ENCODE peak calls at places on chromosomes 3 and 15, in eight cellular contexts. A is activated T-cell treated with anti-CD3 and anti-CD28 coated beads, Interleukin-2, amount 50 U/mL, for 72 hours; M is neural crest cell; L is caudate nucleus; F is stimulated activated effector memory CD8-positive, alpha-beta T cell treated with anti-CD3 and anti-CD28 coated beads, Interleukin-12 subunit alpha, Interleukin-12 subunit beta, amount 100 ng/mL, for 72 hours; V is endodermal cell; C is NCI-H524; H is breast epithelium. O is an unnamed sample.

GRCh38 chr3:193732391-193732790 is 139.4 kb downstream of the OPA1 start:
- DNase-seq in A (no peak), M (no peak), L (no peak), F (no peak), V (no peak), C (no peak), H (no peak), O (no peak)

GRCh38 chr15:48855501-48856440 is 22.2 kb upstream of the EID1 start:
- DNase-seq in A (no peak), M (no peak), L (no peak), F (no peak), V (peak; percentile 63), C (peak; percentile 67), H (no peak), O (no peak)

GRCh38 chr3:39383190-39383912 is at the start of gene SLC25A38:
- DNase-seq in A (peak; percentile 90), M (peak; percentile 56), L (no peak), F (peak; percentile 62), V (peak; percentile 92), C (no peak), H (peak; percentile 60), O (peak; percentile 88)

GRCh38 chr15:49045691-49046112 is 544 bp downstream of the SECISBP2L start:
- DNase-seq in A (no peak), M (no peak), L (no peak), F (no peak), V (no peak), C (peak; percentile 50), H (no peak), O (no peak)

GRCh38 chr15:83358972-83359564 is 74.6 kb upstream of the BNC1 start:
- DNase-seq in A (no peak), M (no peak), L (no peak), F (no peak), V (no peak), C (no peak), H (no peak), O (no peak)

GRCh38 chr3:102141913-102142210 is 292.5 kb downstream of the NFKBIZ start:
- DNase-seq in A (no peak), M (no peak), L (no peak), F (no peak), V (no peak), C (no peak), H (no peak), O (no peak)

GRCh38 chr3:5187920-5188418 is 462 bp downstream of the EDEM1 start:
- DNase-seq in A (peak; percentile 75), M (peak; percentile 36), L (peak; percentile 37), F (peak; percentile 56), V (peak; percentile 79), C (peak; percentile 30), H (no peak), O (peak; percentile 77)

GRCh38 chr3:23740517-23741402 is 65.0 kb upstream of the UBE2E1 start:
- DNase-seq in A (peak; percentile 72), M (no peak), L (no peak), F (no peak), V (no peak), C (no peak), H (no peak), O (no peak)

GRCh38 chr15:95259965-95260364 is 1028.6 kb downstream of the MCTP2 start:
- DNase-seq in A (no peak), M (peak; percentile 3), L (no peak), F (no peak), V (peak; percentile 49), C (no peak), H (no peak), O (no peak)

GRCh38 chr3:59006791-59007517 is 42.9 kb downstream of the CFAP20DC start:
- DNase-seq in A (no peak), M (no peak), L (no peak), F (no peak), V (no peak), C (peak; percentile 75), H (no peak), O (no peak)

GRCh38 chr3:13195374-13195773 is 122.1 kb upstream of the IQSEC1 start:
- DNase-seq in A (no peak), M (no peak), L (no peak), F (no peak), V (no peak), C (no peak), H (no peak), O (no peak)

GRCh38 chr15:87752250-87752951 is 504.1 kb downstream of the NTRK3 start:
- DNase-seq in A (no peak), M (no peak), L (no peak), F (no peak), V (no peak), C (no peak), H (no peak), O (no peak)

GRCh38 chr15:43134157-43134637 is 811 bp downstream of the TMEM62 start:
- DNase-seq in A (peak; percentile 28), M (no peak), L (no peak), F (no peak), V (peak; percentile 61), C (no peak), H (no peak), O (no peak)

GRCh38 chr3:141425523-141426233 is 57.4 kb downstream of the ZBTB38 start:
- DNase-seq in A (peak; percentile 13), M (no peak), L (no peak), F (no peak), V (peak; percentile 39), C (no peak), H (no peak), O (no peak)

GRCh38 chr15:91499774-91500383 is 353.6 kb upstream of the SLCO3A1 start:
- DNase-seq in A (no peak), M (no peak), L (no peak), F (no peak), V (peak; percentile 52), C (no peak), H (no peak), O (no peak)

GRCh38 chr15:100493213-100493612 is 35.5 kb downstream of the CERS3 start:
- DNase-seq in A (no peak), M (no peak), L (no peak), F (no peak), V (no peak), C (no peak), H (no peak), O (no peak)

GRCh38 chr3:57128863-57129602 is 36.1 kb downstream of the IL17RD start:
- DNase-seq in A (no peak), M (no peak), L (no peak), F (no peak), V (no peak), C (no peak), H (no peak), O (no peak)

GRCh38 chr3:190446492-190447301 is 3.0 kb downstream of the TMEM207 start:
- DNase-seq in A (no peak), M (no peak), L (no peak), F (no peak), V (no peak), C (no peak), H (no peak), O (no peak)

GRCh38 chr3:172514678-172515077 is 8.6 kb downstream of the TNFSF10 start:
- DNase-seq in A (no peak), M (no peak), L (no peak), F (no peak), V (peak; percentile 58), C (no peak), H (no peak), O (no peak)

GRCh38 chr15:92097473-92098178 is 244.1 kb downstream of the SLCO3A1 start:
- DNase-seq in A (peak; percentile 53), M (peak; percentile 57), L (peak; percentile 16), F (peak; percentile 33), V (peak; percentile 93), C (peak; percentile 82), H (peak; percentile 59), O (peak; percentile 71)

GRCh38 chr3:161266731-161267150 is 45.6 kb downstream of the NMD3 start:
- DNase-seq in A (no peak), M (no peak), L (no peak), F (no peak), V (no peak), C (no peak), H (no peak), O (no peak)

GRCh38 chr15:79031201-79031600 is 59.4 kb downstream of the RASGRF1 start:
- DNase-seq in A (no peak), M (no peak), L (no peak), F (no peak), V (no peak), C (no peak), H (no peak), O (no peak)

GRCh38 chr3:66353530-66353929 is 132.7 kb downstream of the SLC25A26 start:
- DNase-seq in A (no peak), M (no peak), L (no peak), F (no peak), V (no peak), C (no peak), H (no peak), O (no peak)

GRCh38 chr15:99956820-99957641 is 223.8 kb upstream of the LYSMD4 start:
- DNase-seq in A (no peak), M (no peak), L (no peak), F (no peak), V (peak; percentile 26), C (no peak), H (peak; percentile 31), O (no peak)

GRCh38 chr3:16186565-16186964 is 12.1 kb downstream of the GALNT15 start:
- DNase-seq in A (peak; percentile 8), M (no peak), L (no peak), F (no peak), V (no peak), C (no peak), H (no peak), O (no peak)

GRCh38 chr3:4824948-4825325 is 154.3 kb upstream of the BHLHE40 start:
- DNase-seq in A (no peak), M (no peak), L (no peak), F (no peak), V (no peak), C (no peak), H (no peak), O (no peak)

GRCh38 chr3:24185738-24186384 is 240.8 kb downstream of the NR1D2 start:
- DNase-seq in A (peak; percentile 25), M (peak; percentile 16), L (no peak), F (no peak), V (peak; percentile 79), C (peak; percentile 89), H (no peak), O (no peak)

GRCh38 chr15:35020974-35021373 is 32.9 kb upstream of the ZNF770 start:
- DNase-seq in A (no peak), M (no peak), L (no peak), F (no peak), V (no peak), C (no peak), H (no peak), O (no peak)

GRCh38 chr15:39597751-39598185 is 16.9 kb downstream of the THBS1 start:
- DNase-seq in A (no peak), M (no peak), L (no peak), F (no peak), V (no peak), C (no peak), H (no peak), O (no peak)

GRCh38 chr15:32840481-32841245 is 122.9 kb downstream of the GREM1 start:
- DNase-seq in A (no peak), M (no peak), L (no peak), F (no peak), V (no peak), C (no peak), H (no peak), O (no peak)

GRCh38 chr15:48052871-48053383 is 67.9 kb upstream of the SLC24A5 start:
- DNase-seq in A (no peak), M (no peak), L (no peak), F (no peak), V (no peak), C (peak; percentile 44), H (no peak), O (no peak)

O was measured in natural killer cell treated with Interleukin-12 subunit alpha and Interleukin-12 subunit beta and Interleukin-15 and Interleukin-18, amount 100 ng/mL, for 72 hours.